ENCODE peak calls at places on chromosome 1, in ten cellular contexts. One of them, this sample, is unnamed.

GRCh38 chr1:234599617-234600417 is 10.2 kb downstream of the IRF2BP2 start:
- DNase-seq in CD8-positive, alpha-beta T cell: peak
- DNase-seq in fibroblast of the conjunctiva: no peak
- DNase-seq in kidney glomerular epithelial cell: peak
- DNase-seq in endothelial cell: peak
- DNase-seq in T-helper 2 cell: peak
- DNase-seq in mucosa of descending colon: peak
- DNase-seq in activated naive CD4-positive, alpha-beta T cell: peak
- DNase-seq in AG10803: peak
- DNase-seq in naive B cell: peak
- DNase-seq in this sample: no peak

GRCh38 chr1:21490774-21491482 is 18.3 kb upstream of the ALPL start:
- DNase-seq in AG10803: peak
- DNase-seq in T-helper 2 cell: no peak
- DNase-seq in mucosa of descending colon: peak
- DNase-seq in CD8-positive, alpha-beta T cell: no peak
- DNase-seq in fibroblast of the conjunctiva: peak
- DNase-seq in kidney glomerular epithelial cell: no peak
- DNase-seq in activated naive CD4-positive, alpha-beta T cell: no peak
- DNase-seq in endothelial cell: no peak
- DNase-seq in naive B cell: no peak
- DNase-seq in this sample: peak

GRCh38 chr1:218880484-218881060 is 293.1 kb upstream of the LYPLAL1 start:
- DNase-seq in AG10803: no peak
- DNase-seq in fibroblast of the conjunctiva: no peak
- DNase-seq in naive B cell: no peak
- DNase-seq in kidney glomerular epithelial cell: no peak
- DNase-seq in T-helper 2 cell: no peak
- DNase-seq in activated naive CD4-positive, alpha-beta T cell: no peak
- DNase-seq in mucosa of descending colon: no peak
- DNase-seq in CD8-positive, alpha-beta T cell: no peak
- DNase-seq in endothelial cell: no peak
- DNase-seq in this sample: no peak

GRCh38 chr1:235199441-235199840 is 38.4 kb upstream of the RBM34 start:
- DNase-seq in kidney glomerular epithelial cell: no peak
- DNase-seq in mucosa of descending colon: no peak
- DNase-seq in activated naive CD4-positive, alpha-beta T cell: no peak
- DNase-seq in CD8-positive, alpha-beta T cell: no peak
- DNase-seq in endothelial cell: peak
- DNase-seq in AG10803: peak
- DNase-seq in T-helper 2 cell: no peak
- DNase-seq in naive B cell: no peak
- DNase-seq in fibroblast of the conjunctiva: peak
- DNase-seq in this sample: peak

GRCh38 chr1:245822997-245823396 is 668.2 kb downstream of the KIF26B start:
- DNase-seq in AG10803: peak
- DNase-seq in mucosa of descending colon: no peak
- DNase-seq in fibroblast of the conjunctiva: peak
- DNase-seq in CD8-positive, alpha-beta T cell: no peak
- DNase-seq in activated naive CD4-positive, alpha-beta T cell: no peak
- DNase-seq in T-helper 2 cell: no peak
- DNase-seq in naive B cell: no peak
- DNase-seq in kidney glomerular epithelial cell: peak
- DNase-seq in endothelial cell: no peak
- DNase-seq in this sample: peak

GRCh38 chr1:47913225-47913823 is 83.9 kb downstream of the TRABD2B start:
- DNase-seq in fibroblast of the conjunctiva: no peak
- DNase-seq in mucosa of descending colon: no peak
- DNase-seq in endothelial cell: no peak
- DNase-seq in CD8-positive, alpha-beta T cell: no peak
- DNase-seq in kidney glomerular epithelial cell: no peak
- DNase-seq in naive B cell: no peak
- DNase-seq in activated naive CD4-positive, alpha-beta T cell: no peak
- DNase-seq in T-helper 2 cell: no peak
- DNase-seq in AG10803: no peak
- DNase-seq in this sample: no peak

GRCh38 chr1:41534181-41535076 is 49.9 kb upstream of the EDN2 start:
- DNase-seq in kidney glomerular epithelial cell: no peak
- DNase-seq in T-helper 2 cell: no peak
- DNase-seq in AG10803: no peak
- DNase-seq in fibroblast of the conjunctiva: no peak
- DNase-seq in CD8-positive, alpha-beta T cell: no peak
- DNase-seq in mucosa of descending colon: no peak
- DNase-seq in naive B cell: no peak
- DNase-seq in endothelial cell: no peak
- DNase-seq in activated naive CD4-positive, alpha-beta T cell: no peak
- DNase-seq in this sample: no peak

GRCh38 chr1:77671836-77672235 is 10.6 kb downstream of the ZZZ3 start:
- DNase-seq in endothelial cell: no peak
- DNase-seq in mucosa of descending colon: no peak
- DNase-seq in naive B cell: no peak
- DNase-seq in activated naive CD4-positive, alpha-beta T cell: no peak
- DNase-seq in fibroblast of the conjunctiva: no peak
- DNase-seq in AG10803: peak
- DNase-seq in kidney glomerular epithelial cell: no peak
- DNase-seq in T-helper 2 cell: no peak
- DNase-seq in CD8-positive, alpha-beta T cell: no peak
- DNase-seq in this sample: no peak

GRCh38 chr1:6511461-6512244 is 20.2 kb upstream of the PLEKHG5 start:
- DNase-seq in AG10803: no peak
- DNase-seq in CD8-positive, alpha-beta T cell: no peak
- DNase-seq in T-helper 2 cell: no peak
- DNase-seq in fibroblast of the conjunctiva: no peak
- DNase-seq in endothelial cell: no peak
- DNase-seq in kidney glomerular epithelial cell: no peak
- DNase-seq in mucosa of descending colon: no peak
- DNase-seq in activated naive CD4-positive, alpha-beta T cell: no peak
- DNase-seq in naive B cell: no peak
- DNase-seq in this sample: no peak

GRCh38 chr1:9078035-9078948 is 8.9 kb upstream of the SLC2A5 start:
- DNase-seq in CD8-positive, alpha-beta T cell: no peak
- DNase-seq in T-helper 2 cell: no peak
- DNase-seq in AG10803: peak
- DNase-seq in naive B cell: no peak
- DNase-seq in mucosa of descending colon: no peak
- DNase-seq in fibroblast of the conjunctiva: no peak
- DNase-seq in endothelial cell: no peak
- DNase-seq in activated naive CD4-positive, alpha-beta T cell: no peak
- DNase-seq in kidney glomerular epithelial cell: no peak
- DNase-seq in this sample: peak

GRCh38 chr1:113834716-113835115 is 22.4 kb upstream of the RSBN1 start:
- DNase-seq in AG10803: no peak
- DNase-seq in activated naive CD4-positive, alpha-beta T cell: no peak
- DNase-seq in T-helper 2 cell: no peak
- DNase-seq in fibroblast of the conjunctiva: no peak
- DNase-seq in naive B cell: no peak
- DNase-seq in kidney glomerular epithelial cell: no peak
- DNase-seq in CD8-positive, alpha-beta T cell: no peak
- DNase-seq in mucosa of descending colon: no peak
- DNase-seq in endothelial cell: no peak
- DNase-seq in this sample: no peak

GRCh38 chr1:160755864-160756616 is 17.0 kb downstream of the SLAMF7 start:
- DNase-seq in mucosa of descending colon: no peak
- DNase-seq in naive B cell: no peak
- DNase-seq in AG10803: no peak
- DNase-seq in activated naive CD4-positive, alpha-beta T cell: no peak
- DNase-seq in kidney glomerular epithelial cell: no peak
- DNase-seq in CD8-positive, alpha-beta T cell: no peak
- DNase-seq in endothelial cell: no peak
- DNase-seq in T-helper 2 cell: no peak
- DNase-seq in fibroblast of the conjunctiva: no peak
- DNase-seq in this sample: no peak

GRCh38 chr1:111856411-111857135 is 100.9 kb downstream of the DDX20 start:
- DNase-seq in T-helper 2 cell: no peak
- DNase-seq in AG10803: no peak
- DNase-seq in kidney glomerular epithelial cell: no peak
- DNase-seq in activated naive CD4-positive, alpha-beta T cell: no peak
- DNase-seq in naive B cell: no peak
- DNase-seq in endothelial cell: no peak
- DNase-seq in CD8-positive, alpha-beta T cell: no peak
- DNase-seq in mucosa of descending colon: no peak
- DNase-seq in fibroblast of the conjunctiva: no peak
- DNase-seq in this sample: no peak

GRCh38 chr1:9651565-9652378 is at the start of gene PIK3CD:
- DNase-seq in T-helper 2 cell: peak
- DNase-seq in mucosa of descending colon: no peak
- DNase-seq in AG10803: peak
- DNase-seq in naive B cell: peak
- DNase-seq in CD8-positive, alpha-beta T cell: peak
- DNase-seq in activated naive CD4-positive, alpha-beta T cell: no peak
- DNase-seq in kidney glomerular epithelial cell: no peak
- DNase-seq in endothelial cell: peak
- DNase-seq in fibroblast of the conjunctiva: no peak
- DNase-seq in this sample: no peak

GRCh38 chr1:24253569-24253968 is 65.6 kb upstream of the GRHL3 start:
- DNase-seq in CD8-positive, alpha-beta T cell: no peak
- DNase-seq in kidney glomerular epithelial cell: no peak
- DNase-seq in naive B cell: no peak
- DNase-seq in AG10803: no peak
- DNase-seq in T-helper 2 cell: no peak
- DNase-seq in mucosa of descending colon: no peak
- DNase-seq in endothelial cell: no peak
- DNase-seq in activated naive CD4-positive, alpha-beta T cell: no peak
- DNase-seq in fibroblast of the conjunctiva: no peak
- DNase-seq in this sample: no peak

GRCh38 chr1:98203461-98203860 is 282.6 kb upstream of the DPYD start:
- DNase-seq in naive B cell: no peak
- DNase-seq in mucosa of descending colon: no peak
- DNase-seq in AG10803: peak
- DNase-seq in activated naive CD4-positive, alpha-beta T cell: no peak
- DNase-seq in endothelial cell: no peak
- DNase-seq in fibroblast of the conjunctiva: no peak
- DNase-seq in T-helper 2 cell: no peak
- DNase-seq in CD8-positive, alpha-beta T cell: no peak
- DNase-seq in kidney glomerular epithelial cell: no peak
- DNase-seq in this sample: no peak

GRCh38 chr1:94544706-94545490 is 3.3 kb upstream of the F3 start:
- DNase-seq in activated naive CD4-positive, alpha-beta T cell: no peak
- DNase-seq in endothelial cell: no peak
- DNase-seq in naive B cell: no peak
- DNase-seq in T-helper 2 cell: no peak
- DNase-seq in kidney glomerular epithelial cell: no peak
- DNase-seq in CD8-positive, alpha-beta T cell: no peak
- DNase-seq in mucosa of descending colon: no peak
- DNase-seq in AG10803: peak
- DNase-seq in fibroblast of the conjunctiva: peak
- DNase-seq in this sample: peak

GRCh38 chr1:110148961-110149360 is 1.3 kb upstream of the SLC6A17 start:
- DNase-seq in T-helper 2 cell: no peak
- DNase-seq in naive B cell: no peak
- DNase-seq in CD8-positive, alpha-beta T cell: no peak
- DNase-seq in mucosa of descending colon: no peak
- DNase-seq in endothelial cell: no peak
- DNase-seq in activated naive CD4-positive, alpha-beta T cell: no peak
- DNase-seq in fibroblast of the conjunctiva: no peak
- DNase-seq in AG10803: no peak
- DNase-seq in kidney glomerular epithelial cell: no peak
- DNase-seq in this sample: no peak

GRCh38 chr1:99580451-99580850 is 65.5 kb upstream of the PALMD start:
- DNase-seq in T-helper 2 cell: no peak
- DNase-seq in CD8-positive, alpha-beta T cell: no peak
- DNase-seq in naive B cell: no peak
- DNase-seq in kidney glomerular epithelial cell: no peak
- DNase-seq in activated naive CD4-positive, alpha-beta T cell: no peak
- DNase-seq in endothelial cell: no peak
- DNase-seq in AG10803: peak
- DNase-seq in fibroblast of the conjunctiva: no peak
- DNase-seq in mucosa of descending colon: no peak
- DNase-seq in this sample: no peak

GRCh38 chr1:172874950-172875349 is 175.8 kb downstream of the TNFSF18 start:
- DNase-seq in CD8-positive, alpha-beta T cell: no peak
- DNase-seq in AG10803: no peak
- DNase-seq in naive B cell: no peak
- DNase-seq in activated naive CD4-positive, alpha-beta T cell: no peak
- DNase-seq in fibroblast of the conjunctiva: no peak
- DNase-seq in T-helper 2 cell: no peak
- DNase-seq in mucosa of descending colon: no peak
- DNase-seq in kidney glomerular epithelial cell: peak
- DNase-seq in endothelial cell: no peak
- DNase-seq in this sample: no peak

GRCh38 chr1:70334436-70334835 is 20.1 kb downstream of the ANKRD13C start:
- DNase-seq in kidney glomerular epithelial cell: no peak
- DNase-seq in naive B cell: no peak
- DNase-seq in CD8-positive, alpha-beta T cell: no peak
- DNase-seq in activated naive CD4-positive, alpha-beta T cell: no peak
- DNase-seq in mucosa of descending colon: no peak
- DNase-seq in AG10803: no peak
- DNase-seq in fibroblast of the conjunctiva: no peak
- DNase-seq in T-helper 2 cell: no peak
- DNase-seq in endothelial cell: no peak
- DNase-seq in this sample: no peak

GRCh38 chr1:7644906-7645750 is 126.0 kb upstream of the VAMP3 start:
- DNase-seq in fibroblast of the conjunctiva: no peak
- DNase-seq in mucosa of descending colon: peak
- DNase-seq in CD8-positive, alpha-beta T cell: no peak
- DNase-seq in AG10803: no peak
- DNase-seq in activated naive CD4-positive, alpha-beta T cell: no peak
- DNase-seq in endothelial cell: no peak
- DNase-seq in naive B cell: no peak
- DNase-seq in T-helper 2 cell: no peak
- DNase-seq in kidney glomerular epithelial cell: no peak
- DNase-seq in this sample: no peak

GRCh38 chr1:58447047-58447446 is 99.5 kb downstream of the OMA1 start:
- DNase-seq in naive B cell: no peak
- DNase-seq in fibroblast of the conjunctiva: no peak
- DNase-seq in endothelial cell: no peak
- DNase-seq in CD8-positive, alpha-beta T cell: no peak
- DNase-seq in AG10803: no peak
- DNase-seq in activated naive CD4-positive, alpha-beta T cell: no peak
- DNase-seq in T-helper 2 cell: no peak
- DNase-seq in kidney glomerular epithelial cell: peak
- DNase-seq in mucosa of descending colon: no peak
- DNase-seq in this sample: no peak

GRCh38 chr1:37056201-37056764 is 22.0 kb upstream of the GRIK3 start:
- DNase-seq in endothelial cell: no peak
- DNase-seq in AG10803: no peak
- DNase-seq in kidney glomerular epithelial cell: no peak
- DNase-seq in CD8-positive, alpha-beta T cell: no peak
- DNase-seq in T-helper 2 cell: no peak
- DNase-seq in naive B cell: no peak
- DNase-seq in mucosa of descending colon: no peak
- DNase-seq in fibroblast of the conjunctiva: no peak
- DNase-seq in activated naive CD4-positive, alpha-beta T cell: no peak
- DNase-seq in this sample: no peak

GRCh38 chr1:1550591-1551432 is 10.4 kb upstream of the TMEM240 start:
- DNase-seq in CD8-positive, alpha-beta T cell: no peak
- DNase-seq in activated naive CD4-positive, alpha-beta T cell: no peak
- DNase-seq in endothelial cell: no peak
- DNase-seq in kidney glomerular epithelial cell: no peak
- DNase-seq in fibroblast of the conjunctiva: peak
- DNase-seq in T-helper 2 cell: no peak
- DNase-seq in naive B cell: no peak
- DNase-seq in mucosa of descending colon: no peak
- DNase-seq in AG10803: peak
- DNase-seq in this sample: peak

GRCh38 chr1:87159378-87159915 is 169.2 kb upstream of the LMO4 start:
- DNase-seq in fibroblast of the conjunctiva: no peak
- DNase-seq in T-helper 2 cell: no peak
- DNase-seq in activated naive CD4-positive, alpha-beta T cell: no peak
- DNase-seq in endothelial cell: no peak
- DNase-seq in CD8-positive, alpha-beta T cell: no peak
- DNase-seq in AG10803: no peak
- DNase-seq in mucosa of descending colon: no peak
- DNase-seq in kidney glomerular epithelial cell: no peak
- DNase-seq in naive B cell: no peak
- DNase-seq in this sample: no peak

GRCh38 chr1:41758904-41759548 is 159.7 kb downstream of the HIVEP3 start:
- DNase-seq in AG10803: peak
- DNase-seq in CD8-positive, alpha-beta T cell: no peak
- DNase-seq in activated naive CD4-positive, alpha-beta T cell: no peak
- DNase-seq in naive B cell: no peak
- DNase-seq in kidney glomerular epithelial cell: peak
- DNase-seq in T-helper 2 cell: no peak
- DNase-seq in mucosa of descending colon: no peak
- DNase-seq in fibroblast of the conjunctiva: peak
- DNase-seq in endothelial cell: no peak
- DNase-seq in this sample: peak

GRCh38 chr1:159854101-159854692 is 8.3 kb downstream of the VSIG8 start:
- DNase-seq in endothelial cell: peak
- DNase-seq in activated naive CD4-positive, alpha-beta T cell: no peak
- DNase-seq in fibroblast of the conjunctiva: peak
- DNase-seq in CD8-positive, alpha-beta T cell: peak
- DNase-seq in T-helper 2 cell: no peak
- DNase-seq in AG10803: peak
- DNase-seq in naive B cell: no peak
- DNase-seq in mucosa of descending colon: peak
- DNase-seq in kidney glomerular epithelial cell: peak
- DNase-seq in this sample: peak